ENCODE peak calls at places on chromosomes 3 and 15, in five cellular contexts. G is HS-27A, X is activated T-cell treated with anti-CD3 and anti-CD28 coated beads for 1 hour, P is GM12865, U is AG08396. T is an unnamed sample.

GRCh38 chr15:65038428-65038827 is 6.8 kb upstream of the SLC51B start:
- DNase-seq in G (no peak), X (no peak), P (no peak), U (no peak), T (no peak)

GRCh38 chr3:192515661-192516040 is 211.7 kb downstream of the FGF12 start:
- DNase-seq in G (no peak), X (no peak), P (no peak), U (no peak), T (peak)

GRCh38 chr3:71066849-71067261 is 516.7 kb downstream of the FOXP1 start:
- DNase-seq in G (no peak), X (no peak), P (no peak), U (peak), T (no peak)

GRCh38 chr3:149603126-149604074 is 54.4 kb downstream of the WWTR1 start:
- DNase-seq in G (peak), X (no peak), P (no peak), U (peak), T (no peak)

GRCh38 chr3:185788292-185788691 is 36.5 kb downstream of the IGF2BP2 start:
- DNase-seq in G (no peak), X (no peak), P (no peak), U (no peak), T (no peak)

GRCh38 chr3:172464306-172464705 is 16.1 kb upstream of the GHSR start:
- DNase-seq in G (no peak), X (no peak), P (no peak), U (no peak), T (no peak)

GRCh38 chr3:66236281-66236680 is 15.5 kb downstream of the SLC25A26 start:
- DNase-seq in G (no peak), X (no peak), P (no peak), U (no peak), T (no peak)

GRCh38 chr3:50600841-50601591 is 10.6 kb downstream of the CISH start:
- DNase-seq in G (peak), X (peak), P (no peak), U (peak), T (peak)

GRCh38 chr3:195821403-195822130 is 9.8 kb upstream of the MUC4 start:
- DNase-seq in G (no peak), X (no peak), P (no peak), U (no peak), T (no peak)

GRCh38 chr3:100125539-100125938 is 11.2 kb upstream of the FILIP1L start:
- DNase-seq in G (no peak), X (no peak), P (no peak), U (no peak), T (no peak)

GRCh38 chr15:57820119-57820518 is 113.6 kb downstream of the POLR2M start:
- DNase-seq in G (peak), X (no peak), P (no peak), U (no peak), T (no peak)

GRCh38 chr3:138137901-138138300 is 5.7 kb upstream of the A4GNT start:
- DNase-seq in G (no peak), X (no peak), P (no peak), U (no peak), T (no peak)

GRCh38 chr3:69370156-69370944 is 15.5 kb downstream of the FRMD4B start:
- DNase-seq in G (peak), X (no peak), P (peak), U (peak), T (no peak)

GRCh38 chr15:57554063-57554820 is 37.5 kb upstream of the MYZAP start:
- DNase-seq in G (no peak), X (no peak), P (no peak), U (no peak), T (no peak)

GRCh38 chr3:169813757-169814517 is 1.2 kb upstream of the LRRC34 start:
- DNase-seq in G (no peak), X (peak), P (peak), U (no peak), T (peak)

GRCh38 chr3:30578479-30578878 is 27.9 kb upstream of the TGFBR2 start:
- DNase-seq in G (peak), X (no peak), P (peak), U (peak), T (no peak)

GRCh38 chr3:16881896-16882645 is 2.7 kb upstream of the PLCL2 start:
- DNase-seq in G (no peak), X (no peak), P (no peak), U (no peak), T (no peak)

GRCh38 chr15:42394131-42394530 is 34.8 kb downstream of the CAPN3 start:
- DNase-seq in G (no peak), X (no peak), P (no peak), U (no peak), T (no peak)

GRCh38 chr15:82585072-82585471 is 44.8 kb upstream of the RPS17 start:
- DNase-seq in G (no peak), X (no peak), P (no peak), U (peak), T (no peak)

GRCh38 chr3:37526511-37526910 is 335.2 kb upstream of the CTDSPL start:
- DNase-seq in G (no peak), X (no peak), P (no peak), U (peak), T (no peak)

GRCh38 chr15:101105059-101105851 is 146.6 kb downstream of the CHSY1 start:
- DNase-seq in G (no peak), X (no peak), P (no peak), U (no peak), T (no peak)

GRCh38 chr3:30225021-30225420 is 381.4 kb upstream of the TGFBR2 start:
- DNase-seq in G (no peak), X (no peak), P (no peak), U (no peak), T (no peak)

T was measured in NCI-H2107.